ENCODE peak calls at places on chromosomes 12 and 14, in six cellular contexts. G is GM23248; K is body of pancreas; N is suprapubic skin; R is A549; F is CD8-positive, alpha-beta memory T cell. P is an unnamed sample.

GRCh38 chr14:55123101-55123500 is 6.0 kb upstream of the LGALS3 start:
- DNase-seq in N (peak; percentile 49), R (no peak), K (peak; percentile 26), G (peak; percentile 94), F (no peak), P (no peak)

GRCh38 chr12:132295101-132295526 is 34.3 kb downstream of the GALNT9 start:
- DNase-seq in F (no peak), G (no peak), R (no peak), K (no peak), N (no peak), P (peak; percentile 48)

GRCh38 chr14:95520346-95520745 is 3.9 kb upstream of the SYNE3 start:
- DNase-seq in K (no peak), G (no peak), R (no peak), F (no peak), N (peak; percentile 74), P (no peak)

GRCh38 chr12:63068857-63069442 is 82.1 kb downstream of the AVPR1A start:
- DNase-seq in R (peak; percentile 14), G (peak; percentile 75), N (no peak), K (peak; percentile 14), F (no peak), P (no peak)

GRCh38 chr14:100586520-100587247 is 533 bp downstream of the BEGAIN start:
- DNase-seq in G (peak; percentile 49), N (no peak), R (peak; percentile 51), K (peak; percentile 41), F (no peak), P (peak; percentile 79)

GRCh38 chr14:38254565-38255407 is 1.1 kb downstream of the CLEC14A start:
- DNase-seq in R (no peak), F (no peak), N (no peak), G (peak; percentile 38), K (peak; percentile 15), P (no peak)

GRCh38 chr12:95319694-95320331 is 102.2 kb downstream of the VEZT start:
- DNase-seq in F (no peak), G (no peak), R (no peak), N (no peak), K (no peak), P (no peak)

GRCh38 chr14:91509878-91510170 is 286 bp downstream of the PPP4R3A start:
- DNase-seq in G (peak; percentile 76), N (no peak), F (no peak), R (no peak), K (no peak), P (no peak)

GRCh38 chr14:53338192-53338591 is 185.1 kb upstream of the DDHD1 start:
- DNase-seq in K (no peak), N (no peak), G (peak; percentile 28), F (no peak), R (no peak), P (no peak)

GRCh38 chr12:27982380-27982779 is 9.8 kb upstream of the PTHLH start:
- DNase-seq in G (peak; percentile 33), R (no peak), F (no peak), N (no peak), K (no peak), P (no peak)

GRCh38 chr12:6235499-6235898 is 35.3 kb downstream of the CD9 start:
- DNase-seq in R (no peak), N (no peak), K (peak; percentile 76), F (no peak), G (no peak), P (no peak)

GRCh38 chr14:22280497-22281321 is 308.3 kb downstream of the DAD1 start:
- DNase-seq in N (no peak), K (no peak), R (no peak), F (no peak), G (no peak), P (no peak)

GRCh38 chr12:29104495-29104894 is 44.6 kb upstream of the FAR2 start:
- DNase-seq in K (no peak), N (no peak), R (no peak), G (no peak), F (no peak), P (no peak)

GRCh38 chr12:80187660-80188090 is 88.3 kb downstream of the OTOGL start:
- DNase-seq in N (no peak), F (no peak), K (peak; percentile 10), G (peak; percentile 41), R (no peak), P (no peak)

GRCh38 chr12:107362960-107363359 is 269.6 kb upstream of the CRY1 start:
- DNase-seq in N (no peak), K (no peak), R (no peak), G (no peak), F (no peak), P (no peak)

GRCh38 chr14:28704153-28704552 is 62.4 kb upstream of the FOXG1 start:
- DNase-seq in N (no peak), G (no peak), F (no peak), R (no peak), K (no peak), P (no peak)

GRCh38 chr14:84025258-84026012 is 1504.5 kb upstream of the FLRT2 start:
- DNase-seq in N (no peak), F (no peak), G (no peak), R (no peak), K (no peak), P (no peak)

GRCh38 chr14:61042220-61042619 is 61.2 kb downstream of the SLC38A6 start:
- DNase-seq in K (no peak), G (no peak), F (no peak), N (no peak), R (no peak), P (no peak)

GRCh38 chr14:102591372-102591943 is 991 bp upstream of the RCOR1 start:
- DNase-seq in N (no peak), R (no peak), K (peak; percentile 34), G (peak; percentile 54), F (peak; percentile 33), P (no peak)

GRCh38 chr12:27626239-27626638 is 70.0 kb upstream of the REP15 start:
- DNase-seq in F (no peak), G (no peak), R (no peak), N (no peak), K (no peak), P (no peak)

GRCh38 chr12:99059824-99060526 is 414.9 kb downstream of the APAF1 start:
- DNase-seq in K (no peak), N (no peak), R (no peak), G (peak; percentile 46), F (no peak), P (no peak)

GRCh38 chr12:4274396-4274959 is 916 bp downstream of the CCND2 start:
- DNase-seq in K (no peak), R (no peak), G (peak; percentile 43), N (no peak), F (peak; percentile 30), P (no peak)

GRCh38 chr12:53510181-53510812 is 3.0 kb upstream of the NPFF start:
- DNase-seq in K (no peak), N (no peak), G (no peak), R (no peak), F (no peak), P (no peak)

GRCh38 chr12:93090768-93091172 is 161.7 kb upstream of the EEA1 start:
- DNase-seq in F (no peak), K (no peak), G (peak; percentile 81), R (peak; percentile 17), N (no peak), P (no peak)

GRCh38 chr14:92492261-92492660 is 21.3 kb upstream of the RIN3 start:
- DNase-seq in K (no peak), F (no peak), R (no peak), N (no peak), G (peak; percentile 29), P (peak; percentile 19)

GRCh38 chr14:105532735-105533141 is 6.4 kb downstream of the TMEM121 start:
- DNase-seq in K (no peak), R (peak; percentile 72), G (peak; percentile 56), N (no peak), F (no peak), P (no peak)

GRCh38 chr12:24361860-24362581 is 412.6 kb upstream of the SOX5 start:
- DNase-seq in R (no peak), K (no peak), N (no peak), F (no peak), G (no peak), P (no peak)

GRCh38 chr12:132178801-132179401 is 34.6 kb downstream of the NOC4L start:
- DNase-seq in F (no peak), N (no peak), K (no peak), G (no peak), R (no peak), P (no peak)

DNA sequence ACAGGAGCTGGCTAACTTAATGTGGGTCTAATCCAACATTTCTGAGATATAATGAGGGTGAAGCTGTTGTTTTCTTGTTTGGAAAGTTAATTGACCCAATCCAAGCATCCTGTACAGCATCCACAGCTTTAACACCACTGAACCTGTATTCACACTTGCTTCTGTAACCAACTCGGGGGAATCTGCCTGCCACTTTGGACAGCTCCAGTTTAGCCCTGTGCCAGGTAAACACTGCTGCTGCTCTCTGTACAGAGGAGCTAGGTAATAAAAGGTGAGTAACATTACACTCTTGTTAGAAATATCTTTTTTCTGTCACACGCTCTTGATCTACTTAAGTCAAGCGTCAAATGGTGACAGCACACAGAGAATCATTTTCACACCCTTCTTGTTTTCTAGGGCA is 700 bp downstream of the OR11G2 start:
- DNase-seq in R (no peak), F (no peak), K (no peak), N (no peak), G (no peak), P (no peak)
- H3K9me3 ChIP-seq in R (no peaks in the 10 kb centered on the region), F (no peaks in the 10 kb centered on the region), K (no peaks in the 10 kb centered on the region), N (no peaks in the 10 kb centered on the region), G (no peaks in the 10 kb centered on the region), P (no peaks in the 10 kb centered on the region)

GRCh38 chr12:50213439-50213838 is 46.3 kb upstream of the CERS5 start:
- DNase-seq in F (no peak), K (no peak), R (no peak), N (no peak), G (no peak), P (no peak)
- H3K4me1 ChIP-seq in F (peaks cover 36% of the 10 kb centered on the region), K (no peaks in the 10 kb centered on the region), R (peaks cover 13% of the 10 kb centered on the region), N (peaks cover 50% of the 10 kb centered on the region), G (peaks cover 62% of the 10 kb centered on the region), P (peaks cover 89% of the 10 kb centered on the region)

GRCh38 chr14:67908061-67908767 is 88.6 kb downstream of the RAD51B start:
- DNase-seq in K (no peak), R (no peak), F (no peak), G (peak; percentile 23), N (no peak), P (no peak)
- H3K4me3 ChIP-seq in K (no peak overlapping the region), R (no peak overlapping the region), F (no peak overlapping the region), G (no peak overlapping the region), N (no peak overlapping the region), P (no peak overlapping the region)

DNA sequence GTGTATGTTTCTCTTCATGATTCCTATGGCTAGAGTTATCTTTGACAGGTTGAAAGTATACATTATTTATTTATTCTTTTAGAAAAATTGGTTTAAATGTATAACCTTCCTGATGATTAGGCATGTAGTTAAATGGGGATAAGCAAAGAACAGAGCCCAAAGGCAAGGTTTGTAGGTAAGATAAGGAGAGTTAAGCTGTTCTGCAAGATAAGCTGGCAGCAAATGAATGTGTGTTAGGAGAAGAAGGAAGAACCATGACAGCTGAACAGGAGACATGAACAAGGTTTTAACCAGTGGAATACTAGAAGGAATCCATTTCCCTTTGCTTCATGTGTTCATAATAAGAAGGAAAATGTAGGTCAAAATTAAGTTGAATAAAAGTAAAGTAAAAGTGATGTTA is 1330.1 kb upstream of the USP15 start:
- DNase-seq in R (no peak), G (no peak), F (no peak), N (no peak), K (no peak), P (no peak)
- H3K9me3 ChIP-seq in R (no peaks in the 10 kb centered on the region), G (peaks cover 9% of the 10 kb centered on the region), F (no peaks in the 10 kb centered on the region), N (peaks cover 16% of the 10 kb centered on the region), K (no peaks in the 10 kb centered on the region), P (peaks cover 2% of the 10 kb centered on the region)